ENCODE peak calls at places on chromosomes 1 and 21, in five cellular contexts. M, J, C, X and Q are unnamed samples.

GRCh38 chr1:8015809-8016165 is 10.3 kb downstream of the ERRFI1 start:
- DNase-seq in C (no peak), X (no peak), J (peak; percentile 60), M (no peak), Q (no peak)

GRCh38 chr1:158089925-158090675 is 90.6 kb upstream of the CD1D start:
- DNase-seq in M (no peak), J (no peak), X (no peak), C (no peak), Q (no peak)

GRCh38 chr1:52098139-52098871 is 42.2 kb downstream of the BTF3L4 start:
- DNase-seq in C (no peak), X (no peak), J (no peak), M (no peak), Q (peak; percentile 11)

GRCh38 chr1:23577056-23577985 is 18.0 kb upstream of the ID3 start:
- DNase-seq in J (peak; percentile 60), X (no peak), M (peak; percentile 91), C (peak; percentile 18), Q (no peak)

GRCh38 chr1:118963456-118964430 is 24.4 kb downstream of the TBX15 start:
- DNase-seq in M (peak; percentile 86), J (peak; percentile 85), X (no peak), C (no peak), Q (no peak)

GRCh38 chr1:33971018-33971710 is 107.3 kb downstream of the HMGB4 start:
- DNase-seq in J (no peak), M (no peak), C (no peak), X (no peak), Q (no peak)

GRCh38 chr1:27934818-27935549 is at the start of gene SMPDL3B:
- DNase-seq in M (peak; percentile 55), X (no peak), J (peak; percentile 71), C (peak; percentile 82), Q (no peak)

GRCh38 chr1:205963352-205963751 is 20.1 kb upstream of the SLC26A9 start:
- DNase-seq in C (no peak), J (peak; percentile 100), X (no peak), M (peak; percentile 97), Q (no peak)

GRCh38 chr21:25424674-25425073 is 182.6 kb downstream of the MRPL39 start:
- DNase-seq in M (no peak), X (no peak), J (no peak), C (no peak), Q (no peak)

GRCh38 chr1:151062738-151063371 is 2.7 kb downstream of the MLLT11 start:
- DNase-seq in X (no peak), J (peak; percentile 60), M (peak; percentile 87), C (no peak), Q (no peak)

GRCh38 chr1:174872615-174873058 is 127.1 kb upstream of the CACYBP start:
- DNase-seq in J (no peak), X (no peak), C (no peak), M (peak; percentile 5), Q (no peak)

GRCh38 chr1:174022080-174022975 is at the start of gene RC3H1:
- DNase-seq in J (peak; percentile 95), M (peak; percentile 85), C (peak; percentile 91), X (peak; percentile 71), Q (peak; percentile 62)

GRCh38 chr21:17463441-17463840 is 49.4 kb upstream of the CXADR start:
- DNase-seq in C (no peak), X (no peak), M (peak; percentile 75), J (peak; percentile 83), Q (no peak)

GRCh38 chr1:41383094-41383852 is 22.0 kb downstream of the FOXO6 start:
- DNase-seq in X (no peak), M (no peak), C (no peak), J (no peak), Q (no peak)

GRCh38 chr1:235919797-235920475 is 53.2 kb upstream of the LYST start:
- DNase-seq in X (no peak), M (peak; percentile 91), J (peak; percentile 94), C (no peak), Q (no peak)

GRCh38 chr1:117678246-117678977 is 72.6 kb downstream of the TENT5C start:
- DNase-seq in X (no peak), M (peak; percentile 36), J (no peak), C (no peak), Q (no peak)